ENCODE peak calls at places on chromosome 19, in six cellular contexts. U is H54, A is K562, E is body of pancreas, L is GM12891, W is IMR-90. M is an unnamed sample.

GRCh38 chr19:48239582-48240141 is 16.1 kb downstream of the CARD8 start:
- DNase-seq in E (no peak), A (no peak), W (peak), U (no peak), L (no peak), M (no peak)

GRCh38 chr19:50977626-50978025 is 6.1 kb downstream of the KLK7 start:
- DNase-seq in U (no peak), E (no peak), W (no peak), A (no peak), L (no peak), M (no peak)

GRCh38 chr19:13872695-13873389 is 4.1 kb upstream of the NANOS3 start:
- DNase-seq in L (peak), W (no peak), U (no peak), E (no peak), A (peak), M (peak)

GRCh38 chr19:30815889-30816580 is 443.9 kb downstream of the ZNF536 start:
- DNase-seq in U (no peak), W (no peak), E (no peak), A (no peak), L (no peak), M (no peak)

GRCh38 chr19:20423381-20424207 is 142.0 kb downstream of the ZNF737 start:
- DNase-seq in U (no peak), A (no peak), L (no peak), E (peak), W (peak), M (no peak)

GRCh38 chr19:40650749-40651305 is 39.6 kb downstream of the NUMBL start:
- DNase-seq in U (no peak), L (no peak), A (no peak), E (no peak), W (peak), M (no peak)

GRCh38 chr19:53538378-53539109 is 599 bp downstream of the ZNF331 start:
- DNase-seq in U (no peak), A (no peak), W (no peak), E (peak), L (no peak), M (no peak)

GRCh38 chr19:7177926-7178325 is 108.4 kb downstream of the ZNF557 start:
- DNase-seq in A (no peak), L (no peak), E (no peak), W (peak), U (no peak), M (no peak)

GRCh38 chr19:47495478-47496372 is 11.7 kb upstream of the KPTN start:
- DNase-seq in E (no peak), L (no peak), A (no peak), W (no peak), U (no peak), M (no peak)

GRCh38 chr19:45469835-45470146 is 2.0 kb downstream of the FOSB start:
- DNase-seq in E (no peak), U (peak), W (no peak), L (peak), A (peak), M (no peak)

GRCh38 chr19:31316201-31316951 is 32.9 kb downstream of the TSHZ3 start:
- DNase-seq in L (no peak), A (no peak), W (peak), E (no peak), U (no peak), M (no peak)

GRCh38 chr19:24002256-24002945 is 84.6 kb upstream of the ZNF254 start:
- DNase-seq in A (no peak), L (no peak), E (no peak), W (no peak), U (no peak), M (no peak)

GRCh38 chr19:56314018-56314583 is 538 bp downstream of the ZSCAN5A start:
- DNase-seq in E (no peak), L (no peak), U (peak), A (peak), W (peak), M (no peak)

GRCh38 chr19:57099199-57099661 is 20.6 kb upstream of the USP29 start:
- DNase-seq in A (peak), E (peak), L (peak), W (peak), U (peak), M (peak)

GRCh38 chr19:12647490-12648071 is 19.0 kb downstream of the MAN2B1 start:
- DNase-seq in E (peak), L (no peak), A (peak), W (no peak), U (no peak), M (no peak)

GRCh38 chr19:33143897-33144405 is 12.0 kb downstream of the WDR88 start:
- DNase-seq in U (peak), E (peak), L (peak), W (peak), A (peak), M (peak)

GRCh38 chr19:5691205-5691929 is 1.3 kb downstream of the RPL36 start:
- DNase-seq in E (peak), U (no peak), L (no peak), A (peak), W (peak), M (no peak)

GRCh38 chr19:8835877-8836276 is 3.7 kb downstream of the MBD3L1 start:
- DNase-seq in E (no peak), U (no peak), W (no peak), A (no peak), L (no peak), M (no peak)

DNA sequence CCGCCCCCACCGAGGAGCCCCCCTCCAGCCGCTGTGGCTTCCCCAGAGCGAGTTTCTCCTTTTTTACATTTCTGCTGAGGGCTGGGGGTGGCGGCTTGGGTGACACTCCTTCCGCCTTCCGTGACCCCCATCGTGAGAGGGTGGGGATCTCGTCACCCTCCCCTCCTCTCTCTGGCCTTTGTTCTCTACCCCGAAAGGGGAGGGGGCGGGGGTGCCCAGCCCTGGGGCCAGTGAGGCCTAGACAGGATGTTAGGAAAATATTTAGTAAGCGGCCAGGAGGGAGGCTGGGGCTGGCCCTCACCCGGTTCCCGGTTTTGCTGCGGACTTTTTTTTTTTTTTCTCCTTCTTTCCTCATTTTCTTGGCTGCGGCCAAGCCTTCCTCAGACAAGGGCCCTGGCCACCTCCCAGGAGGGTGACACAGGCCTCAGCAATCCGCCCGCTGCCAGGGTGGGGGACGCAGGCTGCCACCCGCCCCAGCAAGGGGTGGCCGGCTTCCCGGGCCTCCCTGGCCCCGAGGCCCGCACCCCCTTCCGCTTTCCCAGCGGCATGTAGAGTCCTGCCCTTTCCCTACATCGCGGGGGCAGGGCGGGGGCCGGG is 3.9 kb downstream of the MIDN start:
- DNase-seq in U (peak), L (no peak), E (peak), W (peak), A (no peak), M (no peak)
- TF ChIP-seq POLR2A in U (no peak), L (no peak), E (peak), W (peak), A (no peak), M (no peak)

DNA sequence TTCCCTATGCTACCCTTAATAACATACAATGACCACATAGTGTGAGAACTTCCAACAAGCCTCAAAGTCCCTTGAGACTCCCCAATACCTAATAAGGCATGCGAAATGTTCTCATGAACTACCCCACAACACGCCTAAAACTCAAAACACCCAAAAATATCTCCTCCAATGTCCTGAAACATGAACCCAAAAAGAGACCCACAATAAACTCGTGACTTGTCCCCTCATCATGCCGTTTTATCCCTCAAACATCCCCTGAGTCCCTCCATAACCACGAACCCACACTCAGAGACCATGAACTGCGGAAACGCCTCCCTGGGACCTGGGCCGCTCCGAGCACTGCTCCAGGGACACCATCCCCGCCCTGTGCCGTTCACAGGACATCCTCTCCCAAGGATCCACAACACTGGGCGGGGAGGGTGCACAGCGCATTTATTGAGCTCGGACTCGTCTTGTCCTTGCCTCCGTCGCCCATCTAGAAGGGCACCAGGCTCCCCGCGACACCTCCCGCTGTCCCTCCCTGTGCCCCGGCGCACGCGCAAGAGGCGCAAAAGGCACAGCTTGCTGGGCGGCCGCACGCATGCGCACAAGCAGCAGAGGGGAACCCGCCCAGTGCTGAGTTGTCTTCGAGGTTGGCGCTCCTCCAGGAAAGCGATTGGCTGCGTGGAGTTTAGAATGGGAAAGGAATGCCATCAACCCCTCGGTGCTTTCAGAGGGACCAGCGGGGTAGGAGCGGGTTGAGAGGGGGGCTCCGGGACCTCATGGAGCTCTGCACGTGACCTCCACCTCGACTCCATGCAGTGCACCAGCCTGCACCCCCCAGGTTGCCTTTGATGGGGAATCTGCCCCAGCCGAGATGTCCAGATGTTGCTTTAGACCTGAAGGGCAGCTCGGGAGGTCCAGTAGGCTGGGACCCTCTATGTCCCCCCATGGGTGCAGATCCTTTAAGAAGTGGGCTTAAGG is 8.8 kb downstream of the FXYD3 start:
- DNase-seq in W (peak), E (peak), U (peak), A (peak), L (peak), M (peak)
- TF ChIP-seq POLR2A in W (no peak), E (peak), U (peak), A (peak), L (peak), M (peak)

GRCh38 chr19:11626252-11626651 is 29.0 kb downstream of the ZNF627 start:
- DNase-seq in U (no peak), A (no peak), W (no peak), E (no peak), L (no peak), M (no peak)
- TF ChIP-seq POLR2A in U (no peak), A (no peak), W (no peak), E (no peak), L (no peak), M (no peak)

DNA sequence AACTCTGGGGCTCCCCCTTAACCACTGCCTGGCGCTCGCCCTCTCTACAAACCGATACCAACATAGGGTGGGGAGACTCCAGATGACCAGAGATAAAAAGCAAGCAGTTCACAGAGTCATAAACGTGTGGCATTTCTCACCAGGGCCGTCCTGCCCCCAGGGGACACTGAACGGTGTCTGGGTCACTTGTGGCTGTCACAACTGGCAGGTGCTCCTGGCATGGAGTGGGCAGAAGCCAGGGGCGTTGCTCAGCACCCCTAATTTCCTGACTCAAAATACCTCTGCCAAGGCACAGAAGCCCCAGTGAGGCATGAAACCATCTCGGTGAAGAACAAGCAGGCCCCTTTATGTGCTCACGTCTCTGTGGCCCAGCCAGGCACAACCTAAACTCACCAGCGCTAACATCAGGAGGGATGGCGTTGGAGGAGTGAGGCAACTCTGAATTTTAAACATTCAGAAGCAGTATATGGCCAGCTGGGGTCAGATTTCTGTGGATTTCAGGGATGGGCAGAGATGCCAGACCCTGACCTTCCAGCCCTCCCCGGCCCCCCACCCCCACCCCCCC is 1.8 kb downstream of the PIP5K1C start:
- DNase-seq in L (no peak), W (peak), A (no peak), U (no peak), E (no peak), M (no peak)
- TF ChIP-seq POLR2A in L (no peak), W (no peak), A (no peak), U (no peak), E (no peak), M (no peak)

DNA sequence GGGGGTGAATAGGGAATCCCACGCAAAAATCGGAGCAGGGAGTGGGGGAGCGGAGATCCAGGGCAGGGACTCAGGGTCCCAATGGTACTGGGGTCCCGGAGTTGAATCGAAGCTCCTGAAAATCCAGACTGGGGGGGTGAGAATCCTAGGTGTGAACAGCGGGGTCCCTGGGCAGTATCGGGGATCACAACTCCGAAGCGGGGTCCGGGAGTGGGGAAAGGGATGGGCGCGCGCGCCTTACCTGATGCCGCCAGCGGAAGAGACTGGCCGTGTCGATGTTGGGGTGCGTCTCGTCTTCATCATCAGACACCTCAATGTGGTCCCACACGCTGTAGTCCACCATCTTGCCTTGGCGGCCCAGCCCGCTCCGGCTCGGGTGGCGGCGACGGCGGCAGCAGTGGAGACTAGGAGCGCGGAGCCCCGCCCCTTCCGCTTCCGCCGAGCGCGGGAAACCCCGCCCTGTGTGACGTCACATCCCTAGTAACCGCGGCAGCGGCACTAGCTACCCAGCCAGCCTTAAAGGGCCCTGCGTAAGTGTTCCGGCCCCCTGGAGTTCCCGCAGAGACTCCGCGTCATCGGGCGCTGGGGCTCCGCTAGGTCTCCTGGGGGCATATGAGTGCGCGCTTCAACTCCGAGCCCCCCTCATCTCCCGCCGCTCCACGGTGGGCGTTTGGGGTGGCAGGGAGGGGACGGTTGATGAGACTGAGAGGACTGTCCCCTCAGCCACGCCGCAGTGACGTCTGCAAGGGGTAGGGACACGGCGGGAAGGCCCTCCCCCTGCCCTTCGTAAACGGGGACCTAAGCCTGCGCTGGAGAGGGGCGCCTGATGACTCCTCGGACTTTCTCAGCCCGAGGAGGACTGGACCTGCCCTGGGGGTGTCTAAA is at the start of gene CDC37:
- DNase-seq in U (peak), E (peak), W (peak), A (peak), L (peak), M (peak)
- TF ChIP-seq POLR2A in U (peak), E (peak), W (peak), A (peak), L (peak), M (peak)

GRCh38 chr19:18281082-18282020 is at the start of gene JUND:
- DNase-seq in L (peak), W (peak), E (peak), U (peak), A (peak), M (peak)
- TF ChIP-seq POLR2A in L (peak), W (peak), E (peak), U (peak), A (peak), M (peak)

DNA sequence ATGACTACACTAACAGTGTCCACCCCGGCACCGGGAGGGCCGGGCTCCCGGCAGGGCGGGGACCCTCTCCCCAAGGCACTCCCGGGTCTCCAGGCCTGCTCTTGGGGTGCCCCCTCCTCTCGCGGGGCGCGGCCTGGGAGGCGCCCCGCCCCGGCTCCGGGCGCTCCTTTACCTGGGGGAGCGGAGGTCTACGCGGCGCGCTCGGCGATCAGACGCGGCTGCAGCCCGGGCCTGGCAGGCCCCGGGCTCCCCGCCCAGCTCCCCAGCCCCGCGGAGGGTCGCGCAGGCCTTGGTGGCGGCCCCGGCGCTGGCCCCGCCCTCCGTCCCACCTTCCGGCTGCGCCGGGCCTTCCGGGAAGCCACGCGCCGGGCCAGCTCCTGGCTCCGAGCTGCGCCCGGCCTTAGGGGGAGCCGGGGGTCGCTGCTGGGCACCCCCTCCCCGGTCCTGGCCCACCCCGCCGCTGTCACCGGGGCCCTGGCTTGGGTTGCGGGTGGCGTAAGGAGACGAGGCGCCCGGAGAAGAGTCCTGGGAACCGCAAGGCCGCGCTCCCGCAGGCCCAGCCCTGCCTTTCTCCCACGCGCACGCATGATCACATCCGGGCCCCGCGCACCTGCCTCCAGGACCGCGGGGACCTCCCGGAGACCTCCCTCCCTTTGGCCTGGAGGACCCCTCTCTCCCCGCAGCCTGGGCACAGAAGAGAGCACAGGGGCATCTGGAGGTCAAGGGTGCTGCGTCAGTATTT is at the start of gene C19orf12:
- DNase-seq in E (peak), A (peak), L (peak), W (peak), U (peak), M (peak)
- TF ChIP-seq POLR2A in E (peak), A (peak), L (peak), W (peak), U (peak), M (peak)

GRCh38 chr19:36605839-36606478 is 846 bp downstream of the ZNF382 start:
- DNase-seq in U (no peak), W (no peak), L (peak), A (no peak), E (no peak), M (no peak)

GRCh38 chr19:36604656-36605100 is 435 bp upstream of the ZNF382 start:
- DNase-seq in W (peak), U (no peak), A (no peak), L (peak), E (peak), M (no peak)

GRCh38 chr19:36605101-36605838 is at the start of gene ZNF382:
- DNase-seq in E (peak), W (peak), A (no peak), L (peak), U (no peak), M (no peak)
- TF ChIP-seq POLR2A in E (peak), W (no peak), A (no peak), L (peak), U (peak), M (no peak)

DNA sequence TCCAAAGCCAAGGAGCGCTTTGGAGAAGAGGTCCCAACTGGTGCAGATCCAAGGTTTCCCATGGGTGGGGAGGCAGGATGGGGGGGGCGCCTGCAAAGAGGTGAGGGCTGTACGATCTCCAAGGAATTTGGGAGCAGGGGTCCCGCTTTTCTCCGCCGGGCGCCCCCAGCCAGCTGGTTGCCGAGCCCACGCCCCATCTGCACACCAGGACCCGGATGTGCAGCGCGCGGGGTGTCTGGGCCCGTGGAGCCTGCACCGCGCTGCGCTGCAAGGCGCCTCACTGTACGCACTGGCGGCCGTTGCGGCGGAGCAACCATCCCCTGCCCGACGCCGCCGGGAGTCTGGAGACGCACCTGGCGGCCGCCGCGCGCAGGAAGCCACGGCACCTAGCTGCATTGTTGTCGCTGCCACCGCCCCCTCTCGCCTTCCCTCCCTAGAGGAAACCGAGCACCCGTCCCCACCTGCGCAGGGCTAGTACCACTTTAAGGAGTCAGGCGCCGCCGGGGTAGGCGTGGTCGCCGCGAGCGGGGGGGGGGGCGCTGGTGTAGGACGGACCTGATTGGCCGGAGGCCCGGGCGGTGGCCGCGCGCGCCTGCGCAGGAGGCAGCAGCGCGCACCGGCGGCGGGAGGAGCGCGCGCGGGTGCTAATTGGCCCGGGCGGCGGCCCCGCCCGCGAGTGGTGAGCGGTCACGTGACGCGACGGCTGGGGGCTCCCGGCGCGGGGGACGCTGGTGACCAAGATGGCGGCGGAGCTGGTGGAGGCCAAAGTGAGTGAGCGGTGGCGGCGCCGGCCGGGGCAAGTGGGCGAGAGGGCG is at the start of gene PIAS4:
- DNase-seq in U (peak), E (peak), L (peak), A (peak), W (peak), M (peak)
- TF ChIP-seq POLR2A in U (peak), E (peak), L (peak), A (peak), W (peak), M (peak)

M was measured in A549.